ENCODE peak calls at places on chromosome 22, in ten cellular contexts. W, X, T, P, Z, Y, R, M, H and C are unnamed samples.

GRCh38 chr22:39622881-39623367 is 52.4 kb downstream of the CACNA1I start:
- DNase-seq in W (peak; percentile 29), Y (no peak), M (peak; percentile 22), T (no peak), P (peak; percentile 40), H (peak; percentile 54), Z (peak; percentile 40), X (peak; percentile 69), R (no peak), C (no peak)

GRCh38 chr22:38348751-38349496 is 31.7 kb upstream of the CSNK1E start:
- DNase-seq in W (peak; percentile 4), M (no peak), H (no peak), Z (no peak), X (peak; percentile 21), P (no peak), T (no peak), R (no peak), Y (no peak), C (no peak)

GRCh38 chr22:26672060-26672471 is 14.7 kb downstream of the MIAT start:
- DNase-seq in W (no peak), Z (no peak), R (no peak), X (no peak), P (no peak), T (no peak), M (no peak), Y (no peak), H (no peak), C (no peak)

GRCh38 chr22:23218867-23219251 is 38.5 kb downstream of the BCR start:
- DNase-seq in W (no peak), Z (no peak), R (no peak), P (no peak), T (no peak), X (peak; percentile 67), H (peak; percentile 22), Y (no peak), M (no peak), C (no peak)

GRCh38 chr22:47352920-47353700 is 590.7 kb downstream of the TBC1D22A start:
- DNase-seq in X (peak; percentile 17), P (no peak), M (peak; percentile 8), R (no peak), H (no peak), T (no peak), Z (no peak), Y (no peak), W (peak; percentile 4), C (no peak)

GRCh38 chr22:46635756-46636155 is 15.6 kb downstream of the GRAMD4 start:
- DNase-seq in W (no peak), P (no peak), Y (no peak), X (no peak), Z (no peak), T (no peak), R (no peak), H (no peak), M (no peak), C (no peak)

GRCh38 chr22:30309981-30310672 is 16.6 kb downstream of the TBC1D10A start:
- DNase-seq in X (peak; percentile 77), T (no peak), M (peak; percentile 79), Z (no peak), W (no peak), P (no peak), Y (peak; percentile 72), R (no peak), H (no peak), C (no peak)

GRCh38 chr22:31296258-31296657 is 4.0 kb upstream of the PIK3IP1 start:
- DNase-seq in T (no peak), Z (no peak), R (no peak), H (no peak), W (no peak), Y (no peak), P (no peak), M (no peak), X (no peak), C (no peak)

GRCh38 chr22:48199667-48200066 is 1437.2 kb downstream of the TBC1D22A start:
- DNase-seq in M (no peak), X (no peak), P (no peak), Z (no peak), W (no peak), T (no peak), H (no peak), Y (no peak), R (no peak), C (no peak)

GRCh38 chr22:44881246-44881600 is 128.6 kb downstream of the PHF21B start:
- DNase-seq in M (no peak), P (no peak), Y (no peak), H (no peak), X (no peak), W (no peak), T (peak; percentile 25), R (no peak), Z (no peak), C (no peak)

GRCh38 chr22:44881624-44882023 is 128.2 kb downstream of the PHF21B start:
- DNase-seq in R (no peak), T (peak; percentile 48), M (no peak), W (no peak), Y (no peak), Z (no peak), H (no peak), P (no peak), X (no peak), C (no peak)

GRCh38 chr22:44884562-44884961 is 125.2 kb downstream of the PHF21B start:
- DNase-seq in H (no peak), W (no peak), M (no peak), T (no peak), Y (no peak), R (no peak), Z (no peak), X (no peak), P (no peak), C (no peak)

GRCh38 chr22:44882226-44882905 is 127.4 kb downstream of the PHF21B start:
- DNase-seq in R (no peak), P (no peak), H (no peak), M (no peak), Y (no peak), T (peak; percentile 19), W (no peak), Z (no peak), X (no peak), C (no peak)

GRCh38 chr22:44883011-44883421 is 126.8 kb downstream of the PHF21B start:
- DNase-seq in P (no peak), W (no peak), M (no peak), R (no peak), Y (no peak), X (no peak), T (peak; percentile 10), Z (no peak), H (no peak), C (no peak)
- TF ChIP-seq POLR2A in P (no peak), W (no peak), M (no peak), R (no peak), Y (no peak), X (no peak), T (no peak), Z (no peak), H (no peak), C (no peak)

GRCh38 chr22:43088979-43089717 is at the start of gene TTLL1:
- DNase-seq in H (peak; percentile 92), W (peak; percentile 67), Y (peak; percentile 76), T (peak; percentile 77), R (peak; percentile 44), M (peak; percentile 76), X (peak; percentile 92), Z (peak; percentile 93), P (peak; percentile 76), C (peak; percentile 89)
- TF ChIP-seq POLR2A in H (no peak), W (no peak), Y (peak; percentile 57), T (no peak), R (peak; percentile 52), M (no peak), X (no peak), Z (peak; percentile 42), P (peak; percentile 52), C (peak; percentile 39)

DNA sequence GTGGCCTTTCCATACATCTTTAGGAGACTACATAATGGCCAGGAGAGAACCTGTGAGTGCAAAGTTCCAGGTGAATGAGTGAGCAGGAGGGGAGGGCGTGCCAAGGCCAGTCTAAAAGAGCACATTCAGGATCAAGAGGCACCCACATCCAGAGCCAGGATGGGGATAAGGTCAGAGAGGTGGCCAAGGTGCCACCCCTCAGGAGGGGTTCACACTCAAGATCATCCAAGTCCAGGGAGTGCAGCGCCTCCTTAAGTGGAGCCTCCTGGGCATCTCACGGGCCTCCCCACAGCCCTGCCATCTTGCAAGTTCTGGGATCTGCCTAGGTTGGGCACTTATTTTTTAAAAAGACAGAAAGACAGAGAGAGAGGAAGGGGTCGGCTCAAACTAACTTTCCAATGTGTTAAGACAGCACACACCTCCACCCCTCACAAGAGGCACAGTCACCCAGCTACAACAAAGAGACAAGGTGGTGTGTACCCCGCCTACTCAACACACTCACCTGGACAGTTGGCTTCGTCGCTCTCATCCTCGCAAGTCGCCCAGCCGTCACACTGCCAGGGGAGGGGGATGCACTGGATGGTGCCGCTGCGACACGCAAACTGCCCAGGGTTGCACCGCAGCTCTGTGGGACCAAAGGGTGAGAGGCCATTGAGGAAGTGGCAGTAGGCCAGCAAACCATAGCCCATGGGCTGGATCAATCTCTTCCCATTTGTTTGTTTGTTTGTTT is 33.2 kb downstream of the DGCR2 start:
- DNase-seq in M (no peak), Z (no peak), X (no peak), T (no peak), P (no peak), H (no peak), Y (no peak), R (no peak), W (no peak), C (no peak)
- TF ChIP-seq POLR2A in M (no peak), Z (no peak), X (no peak), T (no peak), P (no peak), H (no peak), Y (no peak), R (no peak), W (no peak), C (no peak)

GRCh38 chr22:35425971-35426800 is 26.2 kb downstream of the MCM5 start:
- DNase-seq in R (no peak), Z (no peak), T (no peak), M (no peak), P (no peak), X (no peak), W (no peak), Y (no peak), H (no peak), C (no peak)
- TF ChIP-seq POLR2A in R (no peak), Z (no peak), T (no peak), M (no peak), P (no peak), X (no peak), W (no peak), Y (no peak), H (no peak), C (no peak)